ENCODE peak calls at places on chromosomes 7 and 10, in seven cellular contexts. One of them, this sample, is unnamed.
A peak's percentile ranks its signal among the peaks of the same experiment; 100 is the strongest.

GRCh38 chr7:52168085-52168484 is 851.5 kb upstream of the COBL start:
- DNase-seq in mammary epithelial cell: no peak
- DNase-seq in PC-9: no peak
- DNase-seq in left lung: no peak
- DNase-seq in stomach: no peak
- DNase-seq in right cardiac atrium: no peak
- DNase-seq in Caco-2: no peak
- DNase-seq in this sample: no peak

GRCh38 chr10:12644380-12645144 is 295.2 kb downstream of the CAMK1D start:
- DNase-seq in left lung: no peak
- DNase-seq in PC-9: no peak
- DNase-seq in Caco-2: no peak
- DNase-seq in stomach: no peak
- DNase-seq in right cardiac atrium: no peak
- DNase-seq in mammary epithelial cell: no peak
- DNase-seq in this sample: no peak

GRCh38 chr7:123024989-123025758 is 29.7 kb upstream of the TAS2R16 start:
- DNase-seq in stomach: no peak
- DNase-seq in left lung: no peak
- DNase-seq in right cardiac atrium: no peak
- DNase-seq in mammary epithelial cell: peak; percentile 66
- DNase-seq in PC-9: peak; percentile 15
- DNase-seq in Caco-2: no peak
- DNase-seq in this sample: no peak

GRCh38 chr7:38477333-38477732 is 153.8 kb downstream of the AMPH start:
- DNase-seq in Caco-2: no peak
- DNase-seq in stomach: no peak
- DNase-seq in mammary epithelial cell: no peak
- DNase-seq in PC-9: no peak
- DNase-seq in right cardiac atrium: no peak
- DNase-seq in left lung: no peak
- DNase-seq in this sample: no peak

GRCh38 chr7:40297741-40298311 is 163.0 kb downstream of the SUGCT start:
- DNase-seq in mammary epithelial cell: peak; percentile 16
- DNase-seq in PC-9: no peak
- DNase-seq in Caco-2: no peak
- DNase-seq in left lung: no peak
- DNase-seq in stomach: no peak
- DNase-seq in right cardiac atrium: no peak
- DNase-seq in this sample: no peak

GRCh38 chr10:90712529-90712928 is 145.3 kb downstream of the HTR7 start:
- DNase-seq in right cardiac atrium: no peak
- DNase-seq in Caco-2: no peak
- DNase-seq in PC-9: no peak
- DNase-seq in mammary epithelial cell: no peak
- DNase-seq in left lung: no peak
- DNase-seq in stomach: no peak
- DNase-seq in this sample: no peak

GRCh38 chr7:2894118-2894940 is 50.2 kb upstream of the GNA12 start:
- DNase-seq in left lung: no peak
- DNase-seq in stomach: peak; percentile 32
- DNase-seq in right cardiac atrium: no peak
- DNase-seq in PC-9: no peak
- DNase-seq in Caco-2: no peak
- DNase-seq in mammary epithelial cell: no peak
- DNase-seq in this sample: no peak

GRCh38 chr7:31027161-31027965 is 24.7 kb upstream of the ADCYAP1R1 start:
- DNase-seq in stomach: no peak
- DNase-seq in Caco-2: no peak
- DNase-seq in right cardiac atrium: peak; percentile 78
- DNase-seq in PC-9: no peak
- DNase-seq in left lung: no peak
- DNase-seq in mammary epithelial cell: no peak
- DNase-seq in this sample: peak; percentile 18

GRCh38 chr7:66558660-66559465 is 69.8 kb upstream of the KCTD7 start:
- DNase-seq in stomach: no peak
- DNase-seq in PC-9: no peak
- DNase-seq in mammary epithelial cell: no peak
- DNase-seq in right cardiac atrium: no peak
- DNase-seq in Caco-2: no peak
- DNase-seq in left lung: no peak
- DNase-seq in this sample: no peak

GRCh38 chr7:137544450-137545058 is 201.0 kb upstream of the PTN start:
- DNase-seq in stomach: no peak
- DNase-seq in left lung: no peak
- DNase-seq in right cardiac atrium: no peak
- DNase-seq in Caco-2: no peak
- DNase-seq in PC-9: no peak
- DNase-seq in mammary epithelial cell: no peak
- DNase-seq in this sample: no peak

GRCh38 chr10:28366943-28367342 is 64.1 kb upstream of the MPP7 start:
- DNase-seq in stomach: no peak
- DNase-seq in PC-9: no peak
- DNase-seq in Caco-2: no peak
- DNase-seq in left lung: no peak
- DNase-seq in mammary epithelial cell: no peak
- DNase-seq in right cardiac atrium: no peak
- DNase-seq in this sample: no peak

GRCh38 chr7:76216683-76217082 is 15.0 kb downstream of the SRRM3 start:
- DNase-seq in left lung: no peak
- DNase-seq in PC-9: no peak
- DNase-seq in Caco-2: no peak
- DNase-seq in right cardiac atrium: no peak
- DNase-seq in stomach: no peak
- DNase-seq in mammary epithelial cell: no peak
- DNase-seq in this sample: no peak

GRCh38 chr7:128744366-128744905 is 5.3 kb downstream of the CALU start:
- DNase-seq in stomach: no peak
- DNase-seq in PC-9: no peak
- DNase-seq in left lung: no peak
- DNase-seq in mammary epithelial cell: no peak
- DNase-seq in right cardiac atrium: no peak
- DNase-seq in Caco-2: no peak
- DNase-seq in this sample: no peak

GRCh38 chr7:141701489-141702046 is 398 bp downstream of the DENND11 start:
- DNase-seq in right cardiac atrium: peak; percentile 74
- DNase-seq in Caco-2: peak; percentile 59
- DNase-seq in mammary epithelial cell: no peak
- DNase-seq in left lung: peak; percentile 55
- DNase-seq in PC-9: peak; percentile 45
- DNase-seq in stomach: peak; percentile 51
- DNase-seq in this sample: peak; percentile 79

DNA sequence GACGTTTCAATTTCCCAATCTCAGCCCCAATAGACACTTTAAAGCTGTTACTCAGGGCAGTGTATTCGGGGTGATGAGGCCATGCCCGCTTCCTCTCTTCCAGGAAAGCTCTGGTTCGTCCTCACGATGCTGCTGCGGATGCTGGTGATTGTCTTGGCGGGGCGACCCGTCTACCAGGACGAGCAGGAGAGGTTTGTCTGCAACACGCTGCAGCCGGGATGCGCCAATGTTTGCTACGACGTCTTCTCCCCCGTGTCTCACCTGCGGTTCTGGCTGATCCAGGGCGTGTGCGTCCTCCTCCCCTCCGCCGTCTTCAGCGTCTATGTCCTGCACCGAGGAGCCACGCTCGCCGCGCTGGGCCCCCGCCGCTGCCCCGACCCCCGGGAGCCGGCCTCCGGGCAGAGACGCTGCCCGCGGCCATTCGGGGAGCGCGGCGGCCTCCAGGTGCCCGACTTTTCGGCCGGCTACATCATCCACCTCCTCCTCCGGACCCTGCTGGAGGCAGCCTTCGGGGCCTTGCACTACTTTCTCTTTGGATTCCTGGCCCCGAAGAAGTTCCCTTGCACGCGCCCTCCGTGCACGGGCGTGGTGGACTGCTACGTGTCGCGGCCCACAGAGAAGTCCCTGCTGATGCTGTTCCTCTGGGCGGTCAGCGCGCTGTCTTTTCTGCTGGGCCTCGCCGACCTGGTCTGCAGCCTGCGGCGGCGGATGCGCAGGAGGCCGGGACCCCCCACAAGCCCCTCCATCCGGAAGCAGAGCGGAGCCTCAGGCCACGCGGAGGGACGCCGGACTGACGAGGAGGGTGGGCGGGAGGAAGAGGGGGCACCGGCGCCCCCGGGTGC is 2.6 kb downstream of the GJD4 start:
- DNase-seq in Caco-2: peak; percentile 21
- DNase-seq in left lung: no peak
- DNase-seq in PC-9: no peak
- DNase-seq in stomach: no peak
- DNase-seq in mammary epithelial cell: no peak
- DNase-seq in right cardiac atrium: peak; percentile 60
- DNase-seq in this sample: peak; percentile 34
- H3K4me3 ChIP-seq in Caco-2: no peak overlapping the region
- H3K4me3 ChIP-seq in left lung: peak overlapping the region; percentile 26
- H3K4me3 ChIP-seq in PC-9: no peak overlapping the region
- H3K4me3 ChIP-seq in stomach: peak overlapping the region; percentile 47
- H3K4me3 ChIP-seq in mammary epithelial cell: peak overlapping the region; percentile 25
- H3K4me3 ChIP-seq in right cardiac atrium: peak overlapping the region; percentile 43
- H3K4me3 ChIP-seq in this sample: no peak overlapping the region

GRCh38 chr10:93463723-93464511 is 18.2 kb downstream of the MYOF start:
- DNase-seq in right cardiac atrium: peak; percentile 81
- DNase-seq in left lung: peak; percentile 59
- DNase-seq in Caco-2: no peak
- DNase-seq in PC-9: no peak
- DNase-seq in mammary epithelial cell: no peak
- DNase-seq in stomach: no peak
- DNase-seq in this sample: no peak
- H3K4me1 ChIP-seq in right cardiac atrium: peaks cover 7% of the 10 kb centered on the region
- H3K4me1 ChIP-seq in left lung: peaks cover 85% of the 10 kb centered on the region
- H3K4me1 ChIP-seq in Caco-2: peaks cover 72% of the 10 kb centered on the region
- H3K4me1 ChIP-seq in PC-9: peaks cover 24% of the 10 kb centered on the region
- H3K4me1 ChIP-seq in mammary epithelial cell: peaks cover 78% of the 10 kb centered on the region
- H3K4me1 ChIP-seq in stomach: peaks cover 84% of the 10 kb centered on the region
- H3K4me1 ChIP-seq in this sample: peaks cover 8% of the 10 kb centered on the region

GRCh38 chr10:103610921-103611511 is 117.5 kb downstream of the NEURL1 start:
- DNase-seq in PC-9: no peak
- DNase-seq in mammary epithelial cell: no peak
- DNase-seq in left lung: no peak
- DNase-seq in Caco-2: no peak
- DNase-seq in right cardiac atrium: peak; percentile 28
- DNase-seq in stomach: no peak
- DNase-seq in this sample: no peak
- H3K9me3 ChIP-seq in PC-9: no peaks in the 10 kb centered on the region
- H3K9me3 ChIP-seq in mammary epithelial cell: no peaks in the 10 kb centered on the region
- H3K9me3 ChIP-seq in left lung: no peaks in the 10 kb centered on the region
- H3K9me3 ChIP-seq in Caco-2: no peaks in the 10 kb centered on the region
- H3K9me3 ChIP-seq in right cardiac atrium: no peaks in the 10 kb centered on the region
- H3K9me3 ChIP-seq in stomach: no peaks in the 10 kb centered on the region
- H3K9me3 ChIP-seq in this sample: no peaks in the 10 kb centered on the region

GRCh38 chr7:43584200-43584586 is 1.3 kb downstream of the STK17A start:
- DNase-seq in stomach: no peak
- DNase-seq in left lung: no peak
- DNase-seq in PC-9: peak; percentile 33
- DNase-seq in right cardiac atrium: no peak
- DNase-seq in mammary epithelial cell: peak; percentile 66
- DNase-seq in Caco-2: no peak
- DNase-seq in this sample: peak; percentile 21

GRCh38 chr7:43583424-43584199 is 704 bp downstream of the STK17A start:
- DNase-seq in stomach: peak; percentile 79
- DNase-seq in Caco-2: peak; percentile 66
- DNase-seq in right cardiac atrium: peak; percentile 93
- DNase-seq in mammary epithelial cell: peak; percentile 47
- DNase-seq in left lung: peak; percentile 78
- DNase-seq in PC-9: peak; percentile 73
- DNase-seq in this sample: peak; percentile 63

GRCh38 chr7:43586251-43586900 is 3.5 kb downstream of the STK17A start:
- DNase-seq in mammary epithelial cell: peak; percentile 89
- DNase-seq in right cardiac atrium: no peak
- DNase-seq in PC-9: no peak
- DNase-seq in Caco-2: no peak
- DNase-seq in left lung: no peak
- DNase-seq in stomach: no peak
- DNase-seq in this sample: peak; percentile 56

GRCh38 chr7:43582503-43583423 is at the start of gene STK17A:
- DNase-seq in PC-9: peak; percentile 99
- DNase-seq in mammary epithelial cell: peak; percentile 90
- DNase-seq in left lung: peak; percentile 94
- DNase-seq in Caco-2: peak; percentile 92
- DNase-seq in right cardiac atrium: peak; percentile 96
- DNase-seq in stomach: peak; percentile 95
- DNase-seq in this sample: peak; percentile 97

GRCh38 chr7:43585521-43585920 is 2.6 kb downstream of the STK17A start:
- DNase-seq in PC-9: no peak
- DNase-seq in left lung: no peak
- DNase-seq in stomach: no peak
- DNase-seq in right cardiac atrium: no peak
- DNase-seq in mammary epithelial cell: peak; percentile 68
- DNase-seq in Caco-2: no peak
- DNase-seq in this sample: no peak
- H3K4me3 ChIP-seq in PC-9: peak overlapping the region; percentile 93
- H3K4me3 ChIP-seq in left lung: peak overlapping the region; percentile 86
- H3K4me3 ChIP-seq in stomach: no peak overlapping the region
- H3K4me3 ChIP-seq in right cardiac atrium: no peak overlapping the region
- H3K4me3 ChIP-seq in mammary epithelial cell: peak overlapping the region; percentile 96
- H3K4me3 ChIP-seq in Caco-2: no peak overlapping the region
- H3K4me3 ChIP-seq in this sample: peak overlapping the region; percentile 95

DNA sequence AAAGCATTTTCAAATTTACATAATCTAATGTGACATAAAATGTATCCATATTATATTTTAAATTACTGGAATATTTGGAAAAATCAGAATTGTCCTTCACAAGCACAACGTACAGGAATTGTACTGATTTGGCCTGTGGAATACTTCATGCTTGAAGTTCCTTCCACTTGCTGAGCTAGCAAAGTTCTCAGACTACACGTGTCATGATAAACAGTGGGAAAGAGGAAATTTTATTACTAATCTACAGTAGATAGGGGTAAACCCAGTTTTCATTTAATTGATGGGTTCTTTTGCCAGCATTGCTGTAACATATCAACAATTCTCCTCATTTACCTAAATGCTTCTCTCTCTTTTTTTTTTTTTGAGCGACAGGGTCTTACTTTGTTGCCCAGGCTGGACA is 45.6 kb upstream of the FIGNL1 start:
- DNase-seq in left lung: no peak
- DNase-seq in stomach: no peak
- DNase-seq in right cardiac atrium: no peak
- DNase-seq in Caco-2: no peak
- DNase-seq in mammary epithelial cell: no peak
- DNase-seq in PC-9: no peak
- DNase-seq in this sample: no peak
- H3K4me1 ChIP-seq in left lung: no peaks in the 10 kb centered on the region
- H3K4me1 ChIP-seq in stomach: peaks cover 20% of the 10 kb centered on the region
- H3K4me1 ChIP-seq in right cardiac atrium: peaks cover 5% of the 10 kb centered on the region
- H3K4me1 ChIP-seq in Caco-2: peaks cover 16% of the 10 kb centered on the region
- H3K4me1 ChIP-seq in mammary epithelial cell: peaks cover 14% of the 10 kb centered on the region
- H3K4me1 ChIP-seq in PC-9: peaks cover 7% of the 10 kb centered on the region
- H3K4me1 ChIP-seq in this sample: no peaks in the 10 kb centered on the region